ENCODE peak calls at places on chromosomes 6 and 20, in eight cellular contexts. G is SK-N-SH, T is endothelial cell of umbilical vein, U is K562, N is A549, F is GM12878, D is HCT116, E is H1. Y is an unnamed sample.
A peak's percentile ranks its signal among the peaks of the same experiment; 100 is the strongest.

GRCh38 chr20:63095718-63096654 is 89.2 kb upstream of the BHLHE23 start:
- DNase-seq in F (no peak), D (no peak), E (no peak), N (no peak), U (no peak), G (no peak), T (no peak), Y (no peak)

GRCh38 chr6:163133017-163133416 is 281.5 kb upstream of the QKI start:
- DNase-seq in N (no peak), T (no peak), D (no peak), G (no peak), F (no peak), E (no peak), U (no peak), Y (peak; percentile 15)

GRCh38 chr6:90548001-90548400 is 38.9 kb downstream of the MAP3K7 start:
- DNase-seq in E (no peak), U (no peak), N (no peak), D (no peak), G (no peak), F (no peak), T (no peak), Y (no peak)

GRCh38 chr6:128242765-128243403 is 277.5 kb downstream of the PTPRK start:
- DNase-seq in D (no peak), T (no peak), G (no peak), E (no peak), F (no peak), N (no peak), U (no peak), Y (no peak)

GRCh38 chr20:16397053-16397452 is 176.2 kb downstream of the KIF16B start:
- DNase-seq in U (no peak), G (no peak), F (no peak), E (no peak), N (no peak), D (no peak), T (no peak), Y (no peak)

GRCh38 chr6:166206510-166207389 is 39.1 kb upstream of the TBXT start:
- DNase-seq in F (peak; percentile 62), D (no peak), U (peak; percentile 11), T (no peak), N (no peak), E (no peak), G (no peak), Y (peak; percentile 42)

GRCh38 chr6:34565722-34566137 is 9.6 kb upstream of the SPDEF start:
- DNase-seq in F (no peak), G (peak; percentile 31), U (no peak), E (no peak), N (no peak), T (no peak), D (no peak), Y (no peak)

GRCh38 chr6:11921017-11921438 is 91.1 kb upstream of the HIVEP1 start:
- DNase-seq in D (peak; percentile 8), N (peak; percentile 77), U (peak; percentile 94), F (no peak), E (no peak), G (no peak), T (peak; percentile 46), Y (no peak)

GRCh38 chr6:26097268-26097875 is 10.1 kb downstream of the HFE start:
- DNase-seq in E (no peak), F (no peak), T (peak; percentile 66), G (peak; percentile 65), N (peak; percentile 65), U (peak; percentile 85), D (peak; percentile 55), Y (peak; percentile 76)

GRCh38 chr20:49825521-49826033 is 12.9 kb downstream of the SLC9A8 start:
- DNase-seq in G (no peak), E (no peak), N (no peak), D (no peak), F (no peak), U (no peak), T (no peak), Y (no peak)

GRCh38 chr6:144181639-144182038 is 31.3 kb downstream of the STX11 start:
- DNase-seq in E (no peak), F (no peak), D (no peak), T (no peak), U (no peak), N (no peak), G (no peak), Y (peak; percentile 80)

GRCh38 chr20:63150911-63151531 is 64.9 kb downstream of the YTHDF1 start:
- DNase-seq in G (no peak), F (no peak), N (no peak), U (no peak), T (no peak), D (no peak), E (no peak), Y (peak; percentile 71)

GRCh38 chr6:118263929-118264486 is 284.1 kb upstream of the PLN start:
- DNase-seq in D (peak; percentile 15), U (peak; percentile 18), N (peak; percentile 5), G (peak; percentile 30), F (no peak), T (peak; percentile 12), E (no peak), Y (peak; percentile 53)

GRCh38 chr6:114096553-114097172 is 125.7 kb upstream of the HDAC2 start:
- DNase-seq in E (no peak), N (peak; percentile 22), T (peak; percentile 30), G (peak; percentile 56), U (peak; percentile 50), F (no peak), D (peak; percentile 16), Y (peak; percentile 45)

GRCh38 chr20:45450097-45450818 is 19.3 kb upstream of the WFDC2 start:
- DNase-seq in D (peak; percentile 31), E (no peak), T (peak; percentile 54), N (peak; percentile 56), F (no peak), G (peak; percentile 41), U (peak; percentile 70), Y (peak; percentile 94)

GRCh38 chr6:15744824-15745402 is 82.1 kb upstream of the DTNBP1 start:
- DNase-seq in D (no peak), F (no peak), U (no peak), T (no peak), N (no peak), G (no peak), E (no peak), Y (peak; percentile 48)
- TF ChIP-seq CTCF in D (no peak), F (no peak), U (no peak), T (no peak), N (no peak), G (no peak), E (no peak), Y (no peak)

GRCh38 chr20:57708694-57709673 is 831 bp downstream of the PMEPA1 start:
- DNase-seq in N (no peak), G (peak; percentile 82), U (no peak), D (no peak), E (no peak), F (no peak), T (peak; percentile 38), Y (no peak)
- TF ChIP-seq MAX in N (no peak), G (no peak), U (no peak), D (no peak), E (peak; percentile 82), F (no peak), T (no peak), Y (no peak)

DNA sequence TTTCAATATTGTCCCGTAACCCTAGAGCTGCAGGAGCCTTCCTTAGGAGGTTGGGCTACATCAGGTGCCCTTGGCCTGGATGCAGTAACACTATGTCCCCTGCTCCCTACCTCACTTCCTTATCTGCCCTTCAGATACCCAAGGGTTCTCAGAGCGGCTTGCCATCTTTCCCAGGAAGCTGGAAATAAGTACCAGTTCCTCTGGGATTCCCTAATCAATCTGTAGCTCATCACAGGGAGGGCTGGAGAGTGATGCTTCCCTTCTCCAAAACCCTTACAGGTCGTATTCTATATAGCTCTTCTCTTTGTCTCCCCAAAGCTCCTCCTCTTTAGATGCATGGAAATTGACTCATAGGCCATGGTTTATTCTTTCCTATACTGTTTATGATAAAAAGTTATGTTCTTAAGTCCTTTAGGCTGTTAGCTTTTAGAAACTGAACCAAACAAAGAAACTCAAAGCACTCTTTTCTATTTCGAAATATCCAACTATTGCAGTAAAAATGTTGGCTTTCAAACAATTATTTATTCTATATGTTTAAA is 4.2 kb downstream of the MYCT1 start:
- DNase-seq in U (no peak), T (peak; percentile 46), F (no peak), E (no peak), D (no peak), G (no peak), N (no peak), Y (no peak)
- H3K4me3 ChIP-seq in U (no peak overlapping the region), T (peak overlapping the region; percentile 97), F (no peak overlapping the region), E (no peak overlapping the region), D (no peak overlapping the region), G (no peak overlapping the region), N (no peak overlapping the region), Y (no peak overlapping the region)

GRCh38 chr20:5806457-5807263 is 56.5 kb downstream of the SHLD1 start:
- DNase-seq in D (no peak), T (peak; percentile 11), U (no peak), G (no peak), N (peak; percentile 34), E (no peak), F (no peak), Y (no peak)
- TF ChIP-seq CTCF in D (no peak), T (peak; percentile 15), U (no peak), G (peak; percentile 47), N (no peak), E (peak; percentile 49), F (no peak), Y (peak; percentile 25)

GRCh38 chr6:19851273-19852089 is 14.3 kb downstream of the ID4 start:
- DNase-seq in D (peak; percentile 49), U (peak; percentile 45), F (no peak), E (no peak), N (peak; percentile 72), G (peak; percentile 80), T (peak; percentile 31), Y (peak; percentile 43)
- TF ChIP-seq MAX in D (peak; percentile 8), U (no peak), F (no peak), E (no peak), N (no peak), G (peak; percentile 30), T (no peak), Y (no peak)

GRCh38 chr6:6758915-6759654 is 170.6 kb downstream of the LY86 start:
- DNase-seq in T (peak; percentile 64), D (peak; percentile 32), F (peak; percentile 13), U (peak; percentile 84), G (peak; percentile 47), N (peak; percentile 21), E (no peak), Y (peak; percentile 87)
- H3K4me3 ChIP-seq in T (no peak overlapping the region), D (no peak overlapping the region), F (no peak overlapping the region), U (no peak overlapping the region), G (no peak overlapping the region), N (no peak overlapping the region), E (peak overlapping the region; percentile 46), Y (no peak overlapping the region)

GRCh38 chr6:137155830-137156229 is 17.6 kb downstream of the IL22RA2 start:
- DNase-seq in D (no peak), F (peak; percentile 48), N (no peak), U (peak; percentile 31), E (no peak), G (no peak), T (no peak), Y (peak; percentile 90)
- TF ChIP-seq CTCF in D (no peak), F (peak; percentile 11), N (no peak), U (no peak), E (no peak), G (no peak), T (no peak), Y (no peak)

Y was measured in NB4.